ENCODE peak calls at places on chromosomes 6 and 20, in seven cellular contexts. G is kidney epithelial cell; W is naive thymus-derived CD8-positive, alpha-beta T cell; D is Calu3; F is COR-L47; J is NCI-H460; E is T1000. A is an unnamed sample.

GRCh38 chr6:124962617-124963415 is 579 bp downstream of the RNF217 start:
- DNase-seq in F (no peak), J (no peak), G (no peak), E (no peak), W (no peak), D (peak; percentile 50), A (no peak)

GRCh38 chr6:137647762-137648412 is 153.7 kb upstream of the OLIG3 start:
- DNase-seq in E (no peak), G (no peak), D (no peak), F (no peak), W (no peak), J (no peak), A (no peak)

GRCh38 chr20:58086763-58087566 is 141.5 kb downstream of the ANKRD60 start:
- DNase-seq in E (no peak), F (peak; percentile 59), G (no peak), D (peak; percentile 86), J (peak; percentile 39), W (no peak), A (peak; percentile 11)

GRCh38 chr6:143579703-143580102 is 68.2 kb upstream of the FUCA2 start:
- DNase-seq in G (no peak), W (no peak), E (peak; percentile 50), J (no peak), D (no peak), F (no peak), A (peak; percentile 9)

GRCh38 chr6:31585531-31585930 is 546 bp upstream of the LST1 start:
- DNase-seq in E (no peak), W (peak; percentile 67), F (no peak), J (no peak), G (no peak), D (peak; percentile 55), A (no peak)

GRCh38 chr20:23362392-23363256 is 642 bp downstream of the GZF1 start:
- DNase-seq in E (no peak), W (no peak), F (no peak), G (no peak), J (no peak), D (no peak), A (no peak)

GRCh38 chr20:46552460-46553420 is 2.3 kb upstream of the OCSTAMP start:
- DNase-seq in G (no peak), D (no peak), W (no peak), E (no peak), F (no peak), J (no peak), A (no peak)

GRCh38 chr20:4573564-4574355 is 147.9 kb upstream of the PRND start:
- DNase-seq in F (no peak), E (peak; percentile 44), W (no peak), J (peak; percentile 93), G (peak; percentile 92), D (no peak), A (no peak)

GRCh38 chr6:34196833-34197195 is 39.9 kb upstream of the HMGA1 start:
- DNase-seq in J (no peak), G (no peak), E (no peak), F (no peak), W (no peak), D (no peak), A (no peak)

GRCh38 chr20:3167738-3168078 is 5.6 kb downstream of the LZTS3 start:
- DNase-seq in W (no peak), G (no peak), F (no peak), E (no peak), D (no peak), J (no peak), A (no peak)

GRCh38 chr20:5364997-5365597 is 48.3 kb upstream of the PROKR2 start:
- DNase-seq in D (no peak), J (no peak), W (no peak), G (no peak), F (no peak), E (no peak), A (no peak)

GRCh38 chr20:325043-325888 is at the start of gene SOX12:
- DNase-seq in F (peak; percentile 89), D (peak; percentile 96), G (no peak), W (peak; percentile 98), E (peak; percentile 55), J (peak; percentile 91), A (no peak)

GRCh38 chr6:165689699-165690098 is 26.7 kb upstream of the PDE10A start:
- DNase-seq in D (no peak), F (no peak), E (no peak), J (no peak), G (no peak), W (no peak), A (no peak)